ENCODE peak calls at places on chromosomes 3 and 15, in seven cellular contexts. T, O, K, P, Q, N and J are unnamed samples.
A peak's percentile ranks its signal among the peaks of the same experiment; 100 is the strongest.

GRCh38 chr3:4928277-4928789 is 50.9 kb upstream of the BHLHE40 start:
- DNase-seq in T (no peak), O (no peak), K (no peak), P (no peak), Q (no peak), N (no peak), J (no peak)

GRCh38 chr3:130755666-130756065 is 9.0 kb upstream of the PIK3R4 start:
- DNase-seq in T (no peak), O (no peak), K (peak; percentile 5), P (no peak), Q (peak; percentile 79), N (no peak), J (no peak)

GRCh38 chr3:13452490-13453335 is 27.4 kb upstream of the HDAC11 start:
- DNase-seq in T (peak; percentile 67), O (peak; percentile 74), K (peak; percentile 82), P (peak; percentile 85), Q (peak; percentile 79), N (peak; percentile 31), J (peak; percentile 77)

GRCh38 chr15:57158589-57158988 is 217.7 kb upstream of the CGNL1 start:
- DNase-seq in T (no peak), O (no peak), K (no peak), P (peak; percentile 86), Q (peak; percentile 61), N (no peak), J (no peak)

GRCh38 chr3:150391200-150391599 is 16.9 kb upstream of the TSC22D2 start:
- DNase-seq in T (no peak), O (no peak), K (no peak), P (peak; percentile 43), Q (peak; percentile 41), N (no peak), J (no peak)

GRCh38 chr3:10505050-10505790 is at the start of gene ATP2B2:
- DNase-seq in T (peak; percentile 68), O (no peak), K (peak; percentile 77), P (peak; percentile 13), Q (no peak), N (no peak), J (peak; percentile 32)

GRCh38 chr15:40238481-40238926 is 359 bp upstream of the PAK6 start:
- DNase-seq in T (no peak), O (no peak), K (peak; percentile 41), P (no peak), Q (no peak), N (no peak), J (no peak)

GRCh38 chr3:69731080-69731479 is 8.2 kb upstream of the MITF start:
- DNase-seq in T (no peak), O (no peak), K (no peak), P (no peak), Q (no peak), N (no peak), J (no peak)

GRCh38 chr3:48276856-48277641 is 36.1 kb downstream of the ZNF589 start:
- DNase-seq in T (peak; percentile 34), O (no peak), K (peak; percentile 57), P (no peak), Q (no peak), N (no peak), J (no peak)

GRCh38 chr3:187871204-187871591 is 125.9 kb upstream of the BCL6 start:
- DNase-seq in T (no peak), O (no peak), K (no peak), P (no peak), Q (no peak), N (no peak), J (no peak)

GRCh38 chr15:31041610-31042009 is 50.2 kb upstream of the MTMR10 start:
- DNase-seq in T (no peak), O (no peak), K (no peak), P (no peak), Q (no peak), N (no peak), J (no peak)

GRCh38 chr3:12948371-12948770 is 107.0 kb upstream of the RPL32 start:
- DNase-seq in T (no peak), O (no peak), K (no peak), P (peak; percentile 85), Q (no peak), N (no peak), J (no peak)

GRCh38 chr15:66872394-66872793 is 170.4 kb downstream of the SMAD6 start:
- DNase-seq in T (no peak), O (no peak), K (no peak), P (no peak), Q (no peak), N (no peak), J (no peak)

GRCh38 chr3:50627407-50628051 is 10.6 kb downstream of the MAPKAPK3 start:
- DNase-seq in T (peak; percentile 74), O (no peak), K (peak; percentile 83), P (peak; percentile 92), Q (peak; percentile 97), N (peak; percentile 88), J (no peak)

GRCh38 chr3:174329321-174329720 is 529.8 kb upstream of the NAALADL2 start:
- DNase-seq in T (no peak), O (no peak), K (no peak), P (peak; percentile 86), Q (peak; percentile 63), N (no peak), J (no peak)

GRCh38 chr15:78209646-78210348 is 24.6 kb downstream of the ACSBG1 start:
- DNase-seq in T (no peak), O (no peak), K (no peak), P (no peak), Q (peak; percentile 56), N (no peak), J (no peak)

GRCh38 chr15:73628102-73628501 is 5.1 kb downstream of the NPTN start:
- DNase-seq in T (no peak), O (no peak), K (no peak), P (no peak), Q (no peak), N (no peak), J (no peak)

DNA sequence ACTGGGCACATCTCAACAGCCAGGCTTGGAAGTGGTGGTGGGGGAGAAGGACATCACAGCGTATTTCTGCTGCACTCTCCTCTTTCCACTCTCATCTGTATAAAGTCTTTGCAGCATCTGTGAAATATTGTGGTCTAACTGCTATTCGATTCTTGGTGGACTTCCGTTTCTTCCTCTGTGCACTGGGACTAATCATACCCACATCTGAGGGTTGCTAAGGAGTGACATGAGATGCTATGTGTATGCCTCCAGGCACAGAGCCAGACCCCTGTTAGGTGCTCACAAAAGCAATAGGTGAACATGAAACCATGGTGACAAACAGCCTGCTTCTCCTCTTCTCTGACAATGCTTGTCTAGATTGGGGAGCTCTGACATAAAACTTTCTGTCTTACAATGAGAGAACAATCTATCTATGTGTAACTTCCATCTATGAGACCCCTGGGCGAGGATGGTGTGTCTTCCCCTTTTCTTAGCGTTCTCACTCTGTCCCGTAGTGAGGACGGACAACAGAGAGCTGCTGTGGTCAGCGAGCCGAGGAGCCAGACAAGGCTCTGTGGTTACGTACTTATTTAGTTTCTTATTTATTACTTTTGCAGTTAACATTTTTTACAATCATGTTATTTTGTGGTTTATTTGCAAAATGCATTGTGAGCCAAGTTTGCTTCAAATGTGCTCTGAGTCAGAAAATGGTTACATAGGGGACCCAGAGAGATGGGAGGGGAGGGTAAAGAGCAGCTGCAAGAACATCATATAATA is 196.7 kb upstream of the TPRG1 start:
- DNase-seq in T (no peak), O (no peak), K (no peak), P (peak; percentile 36), Q (peak; percentile 66), N (no peak), J (no peak)
- TF ChIP-seq EZH2phosphoT487 in T (no peak), O (no peak), K (no peak), P (no peak), Q (no peak), N (no peak), J (no peak)

DNA sequence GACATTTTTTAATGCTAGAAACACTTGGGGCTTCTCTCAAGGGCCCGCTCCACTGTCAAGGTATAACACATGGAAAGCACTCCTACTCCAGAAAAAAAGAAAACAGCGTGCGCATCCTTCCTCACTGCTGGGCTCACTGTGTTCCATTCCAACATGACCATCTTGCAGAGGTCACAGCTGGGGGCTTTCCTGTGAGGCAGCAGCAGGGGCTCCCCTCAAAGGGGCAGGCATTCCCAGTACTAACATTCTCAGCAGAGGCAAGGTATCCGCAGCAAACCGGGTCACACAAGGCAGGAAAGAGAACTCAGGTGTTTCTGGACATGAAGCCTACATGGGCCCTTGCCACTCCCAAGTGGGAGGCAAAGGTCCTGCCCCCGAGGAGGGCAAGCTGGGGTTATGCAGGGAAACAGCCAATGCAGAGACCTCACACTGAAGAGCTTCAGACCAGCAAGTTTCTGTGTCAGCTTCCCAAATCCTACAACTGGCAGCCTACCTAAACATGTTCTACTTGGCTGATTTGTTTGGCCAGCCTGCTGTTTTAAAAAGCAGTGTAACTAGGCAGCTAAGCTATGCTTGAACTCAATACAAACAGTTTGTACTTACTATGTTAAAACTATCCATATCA is 6.4 kb downstream of the BDH1 start:
- DNase-seq in T (no peak), O (no peak), K (peak; percentile 35), P (no peak), Q (no peak), N (no peak), J (no peak)
- TF ChIP-seq EZH2 in T (no peak), O (no peak), K (no peak), P (no peak), Q (no peak), N (no peak), J (no peak)

GRCh38 chr3:101261506-101261905 is 58.9 kb downstream of the IMPG2 start:
- DNase-seq in T (no peak), O (no peak), K (no peak), P (peak; percentile 47), Q (no peak), N (no peak), J (no peak)

GRCh38 chr3:101262393-101263240 is 57.8 kb downstream of the IMPG2 start:
- DNase-seq in T (no peak), O (peak; percentile 39), K (no peak), P (no peak), Q (no peak), N (no peak), J (no peak)

GRCh38 chr3:101255441-101255840 is 64.9 kb downstream of the IMPG2 start:
- DNase-seq in T (no peak), O (no peak), K (no peak), P (no peak), Q (no peak), N (no peak), J (no peak)

DNA sequence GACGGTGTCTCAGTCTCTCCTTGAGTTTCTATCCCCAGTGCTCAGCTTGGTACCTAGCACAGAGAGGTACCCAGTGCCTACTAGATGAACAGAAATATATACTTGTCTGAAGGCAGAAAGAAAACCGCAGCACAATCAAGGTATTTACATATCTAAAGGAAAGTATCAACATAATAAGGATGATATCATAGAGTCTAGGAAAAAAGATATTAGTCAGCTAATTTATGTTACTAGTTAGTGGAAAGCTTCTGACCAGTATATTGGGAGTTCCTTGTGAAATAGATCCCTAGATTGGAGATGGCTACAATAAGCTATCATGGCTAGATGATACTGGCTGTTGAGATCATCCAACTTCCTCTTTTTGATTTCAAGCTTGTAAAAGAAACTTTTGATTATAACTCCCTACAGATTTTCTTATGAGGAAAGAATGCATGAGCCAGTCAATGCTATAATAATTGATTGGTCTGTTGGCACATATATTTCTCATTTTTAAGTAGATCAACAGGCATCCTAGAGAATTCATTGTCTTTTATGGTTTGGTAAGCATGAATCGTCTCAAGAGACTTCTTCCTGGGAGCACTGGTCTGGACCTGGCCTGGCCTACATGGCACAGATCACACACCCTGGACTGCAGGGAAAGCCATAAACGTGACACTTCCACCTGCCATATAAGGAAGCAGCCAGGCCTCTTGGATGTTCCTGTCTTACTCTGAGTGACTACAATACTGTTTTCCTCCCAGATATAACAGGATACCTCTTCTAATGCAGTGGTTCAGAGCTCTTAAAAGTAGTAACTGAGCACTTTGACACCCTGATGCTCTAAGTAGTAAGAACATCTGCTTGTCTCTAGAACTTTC is 60.7 kb downstream of the IMPG2 start:
- DNase-seq in T (no peak), O (no peak), K (no peak), P (no peak), Q (no peak), N (no peak), J (peak; percentile 54)
- TF ChIP-seq EZH2phosphoT487 in T (no peak), O (no peak), K (no peak), P (no peak), Q (no peak), N (no peak), J (no peak)

GRCh38 chr15:65084500-65085206 is 8.1 kb downstream of the KBTBD13 start:
- DNase-seq in T (no peak), O (no peak), K (no peak), P (no peak), Q (no peak), N (no peak), J (no peak)
- TF ChIP-seq EZH2 in T (no peak), O (no peak), K (no peak), P (no peak), Q (no peak), N (no peak), J (no peak)